ENCODE peak calls at places on chromosomes 16 and 17, in seven cellular contexts. A is heart right ventricle; B is tibial artery; P is H1; X is CD8-positive, alpha-beta memory T cell; J is uterus; O is GM23248. Y is an unnamed sample. For H3K4me1 and H3K9me3, the result is how much of the 10 kb centered on the place peaks cover.

GRCh38 chr16:67995423-67995822 is 3.9 kb downstream of the DPEP2 start:
- DNase-seq in A (no peak), B (no peak), P (no peak), X (no peak), J (no peak), O (no peak), Y (no peak)

GRCh38 chr17:50621562-50621961 is 13.1 kb upstream of the ABCC3 start:
- DNase-seq in A (no peak), B (no peak), P (no peak), X (no peak), J (no peak), O (no peak), Y (no peak)

GRCh38 chr16:57689772-57690558 is 4.6 kb upstream of the DRC7 start:
- DNase-seq in A (no peak), B (no peak), P (no peak), X (peak), J (no peak), O (no peak), Y (peak)

GRCh38 chr17:4393806-4394205 is 27.3 kb upstream of the UBE2G1 start:
- DNase-seq in A (no peak), B (no peak), P (no peak), X (no peak), J (no peak), O (no peak), Y (no peak)

GRCh38 chr17:79811036-79811887 is 14.4 kb upstream of the CBX8 start:
- DNase-seq in A (no peak), B (no peak), P (no peak), X (no peak), J (no peak), O (peak), Y (no peak)

GRCh38 chr17:28925912-28926365 is 23.1 kb upstream of the DHRS13 start:
- DNase-seq in A (no peak), B (no peak), P (no peak), X (peak), J (no peak), O (peak), Y (peak)

GRCh38 chr16:12874135-12874534 is 27.3 kb upstream of the SHISA9 start:
- DNase-seq in A (no peak), B (no peak), P (no peak), X (no peak), J (no peak), O (peak), Y (no peak)

GRCh38 chr17:13230908-13231307 is 213.1 kb upstream of the ELAC2 start:
- DNase-seq in A (no peak), B (no peak), P (no peak), X (no peak), J (no peak), O (no peak), Y (no peak)

GRCh38 chr17:2122641-2123302 is 67.9 kb downstream of the HIC1 start:
- DNase-seq in A (peak), B (peak), P (no peak), X (no peak), J (peak), O (peak), Y (no peak)

GRCh38 chr17:43532581-43532980 is 13.6 kb downstream of the ETV4 start:
- DNase-seq in A (no peak), B (no peak), P (no peak), X (no peak), J (no peak), O (no peak), Y (no peak)

GRCh38 chr17:38868095-38868967 is 1.5 kb upstream of the LASP1 start:
- DNase-seq in A (peak), B (peak), P (no peak), X (no peak), J (peak), O (peak), Y (no peak)

GRCh38 chr17:9898812-9899211 is 6.3 kb downstream of the RCVRN start:
- DNase-seq in A (no peak), B (no peak), P (no peak), X (no peak), J (no peak), O (no peak), Y (no peak)

GRCh38 chr16:56912746-56913703 is 18.9 kb upstream of the HERPUD1 start:
- DNase-seq in A (no peak), B (no peak), P (no peak), X (no peak), J (no peak), O (peak), Y (no peak)

GRCh38 chr17:62705116-62705515 is 77.6 kb downstream of the MRC2 start:
- DNase-seq in A (no peak), B (no peak), P (no peak), X (no peak), J (no peak), O (no peak), Y (no peak)

GRCh38 chr17:410674-411401 is 58.2 kb upstream of the RPH3AL start:
- DNase-seq in A (no peak), B (no peak), P (no peak), X (peak), J (peak), O (peak), Y (peak)

GRCh38 chr17:5580367-5580766 is 3.9 kb downstream of the NLRP1 start:
- DNase-seq in A (no peak), B (no peak), P (no peak), X (no peak), J (no peak), O (peak), Y (no peak)

GRCh38 chr17:2885751-2886150 is 89.5 kb downstream of the RAP1GAP2 start:
- DNase-seq in A (no peak), B (no peak), P (no peak), X (no peak), J (no peak), O (no peak), Y (no peak)

GRCh38 chr16:73191111-73192046 is 143.5 kb upstream of the ZFHX3 start:
- DNase-seq in A (no peak), B (no peak), P (no peak), X (no peak), J (no peak), O (no peak), Y (no peak)

GRCh38 chr17:246226-246625 is 64.8 kb upstream of the DOC2B start:
- DNase-seq in A (no peak), B (peak), P (no peak), X (no peak), J (no peak), O (no peak), Y (no peak)

GRCh38 chr17:56779898-56780777 is 53.6 kb downstream of the C17orf67 start:
- DNase-seq in A (peak), B (peak), P (peak), X (peak), J (peak), O (peak), Y (peak)

GRCh38 chr16:89693931-89694783 is 7.3 kb downstream of the SPATA2L start:
- DNase-seq in A (no peak), B (no peak), P (no peak), X (no peak), J (no peak), O (no peak), Y (no peak)

GRCh38 chr17:15398291-15398690 is 56.9 kb upstream of the TEKT3 start:
- DNase-seq in A (no peak), B (no peak), P (no peak), X (no peak), J (no peak), O (peak), Y (no peak)

GRCh38 chr16:2985457-2985856 is 5.2 kb upstream of the PKMYT1 start:
- DNase-seq in A (peak), B (no peak), P (no peak), X (no peak), J (no peak), O (no peak), Y (no peak)

DNA sequence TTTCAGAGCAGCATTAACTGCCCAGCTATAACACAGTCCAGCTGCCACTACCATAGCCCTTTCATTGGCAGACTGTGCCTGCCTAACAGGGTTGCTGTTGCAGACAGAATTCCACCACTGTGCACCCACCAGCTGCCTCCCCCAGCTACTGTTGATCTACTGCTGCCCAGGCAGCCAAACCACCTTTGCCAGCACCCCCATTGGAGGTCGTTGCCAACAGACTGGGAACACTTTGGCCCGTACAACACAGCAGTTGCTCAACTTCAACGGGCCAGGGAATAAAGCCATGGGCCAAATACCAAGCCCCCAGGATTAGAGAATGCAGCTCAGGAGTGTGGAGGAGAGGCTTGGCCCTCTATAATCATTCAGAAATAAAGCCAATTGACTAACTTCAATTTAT is 473.6 kb downstream of the CDH11 start:
- DNase-seq in A (no peak), B (no peak), P (no peak), X (no peak), J (no peak), O (no peak), Y (no peak)
- H3K4me1 ChIP-seq in A (under half), B (under half), P (under half), X (under half), J (under half), O (under half), Y (under half)

GRCh38 chr17:82748756-82749155 is 3.1 kb upstream of the TBCD start:
- DNase-seq in A (no peak), B (no peak), P (no peak), X (no peak), J (no peak), O (no peak), Y (no peak)
- H3K9me3 ChIP-seq in A (under half), B (under half), P (under half), X (under half), J (under half), O (under half), Y (under half)

DNA sequence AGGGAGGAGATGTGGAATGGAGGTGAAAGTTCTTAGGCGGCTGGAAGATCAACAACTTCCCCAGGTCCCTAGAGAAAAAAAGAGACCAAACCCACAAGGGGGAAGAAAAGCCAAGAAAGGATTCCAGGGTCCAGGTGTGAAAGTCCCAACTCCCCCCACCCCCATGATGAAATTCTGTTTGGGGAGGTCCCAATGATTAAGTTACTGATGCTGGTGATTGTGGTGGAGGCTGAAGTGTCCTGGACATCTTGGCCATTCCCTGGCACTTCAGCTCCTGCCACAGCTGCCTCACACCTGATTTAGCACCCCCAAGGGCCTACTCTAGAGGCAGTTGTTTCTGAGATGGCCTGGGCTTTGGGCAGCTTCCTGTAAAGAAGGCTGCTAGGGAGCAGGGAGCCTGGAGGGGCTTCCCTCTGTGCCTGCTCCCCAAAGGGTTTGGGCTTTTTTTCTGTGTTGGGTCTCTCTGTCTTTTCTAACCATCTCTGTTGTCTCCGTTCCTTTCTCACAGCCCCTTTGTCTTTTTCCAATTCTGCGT is 13.1 kb downstream of the HOXB4 start:
- DNase-seq in A (no peak), B (no peak), P (no peak), X (no peak), J (no peak), O (no peak), Y (no peak)
- H3K4me1 ChIP-seq in A (under half), B (under half), P (under half), X (under half), J (under half), O (under half), Y (under half)

DNA sequence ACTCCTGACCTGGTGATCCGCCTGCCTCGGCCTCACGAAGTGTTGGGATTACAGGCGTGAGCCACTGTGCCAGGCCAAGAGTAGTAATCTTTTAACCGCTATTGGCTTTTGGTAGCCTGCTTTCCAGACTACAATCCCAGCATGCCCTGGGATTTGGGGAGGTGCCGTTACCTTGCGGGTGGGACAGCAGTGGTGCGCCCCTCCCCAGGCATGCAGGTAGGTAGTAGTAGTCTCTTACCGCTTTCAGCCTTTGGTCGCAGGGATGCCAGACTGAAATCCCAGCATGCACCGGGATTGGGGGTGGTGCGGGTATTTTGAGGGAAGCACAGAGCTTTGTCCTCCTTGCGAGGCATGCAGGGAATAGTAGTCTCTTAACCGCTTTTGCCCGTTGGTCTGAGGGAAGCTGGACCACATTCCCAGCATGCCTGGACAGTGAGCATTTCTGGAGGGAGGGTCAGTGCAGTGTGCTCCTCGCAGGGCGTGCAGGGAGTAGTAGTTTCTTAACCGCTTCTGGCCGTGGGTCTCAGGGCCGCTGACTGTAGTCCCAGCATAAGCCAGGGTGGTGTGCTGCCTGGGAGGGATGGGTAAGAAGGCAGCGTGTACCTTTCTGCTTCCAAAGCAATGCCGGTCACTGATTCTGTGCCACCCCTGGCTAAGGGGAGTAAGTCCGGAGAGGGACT is 1686.8 kb downstream of the TP53TG3F start:
- DNase-seq in A (no peak), B (no peak), P (no peak), X (no peak), J (no peak), O (no peak), Y (no peak)
- H3K9me3 ChIP-seq in A (under half), B (under half), P (half or more), X (under half), J (under half), O (under half), Y (under half)

GRCh38 chr17:64641499-64641898 is 20.6 kb downstream of the SMURF2 start:
- DNase-seq in A (no peak), B (no peak), P (no peak), X (no peak), J (no peak), O (peak), Y (no peak)

GRCh38 chr17:64635647-64636305 is 26.3 kb downstream of the SMURF2 start:
- DNase-seq in A (no peak), B (no peak), P (no peak), X (no peak), J (no peak), O (peak), Y (no peak)

GRCh38 chr17:64634217-64634616 is 27.9 kb downstream of the SMURF2 start:
- DNase-seq in A (no peak), B (no peak), P (no peak), X (no peak), J (no peak), O (no peak), Y (no peak)

DNA sequence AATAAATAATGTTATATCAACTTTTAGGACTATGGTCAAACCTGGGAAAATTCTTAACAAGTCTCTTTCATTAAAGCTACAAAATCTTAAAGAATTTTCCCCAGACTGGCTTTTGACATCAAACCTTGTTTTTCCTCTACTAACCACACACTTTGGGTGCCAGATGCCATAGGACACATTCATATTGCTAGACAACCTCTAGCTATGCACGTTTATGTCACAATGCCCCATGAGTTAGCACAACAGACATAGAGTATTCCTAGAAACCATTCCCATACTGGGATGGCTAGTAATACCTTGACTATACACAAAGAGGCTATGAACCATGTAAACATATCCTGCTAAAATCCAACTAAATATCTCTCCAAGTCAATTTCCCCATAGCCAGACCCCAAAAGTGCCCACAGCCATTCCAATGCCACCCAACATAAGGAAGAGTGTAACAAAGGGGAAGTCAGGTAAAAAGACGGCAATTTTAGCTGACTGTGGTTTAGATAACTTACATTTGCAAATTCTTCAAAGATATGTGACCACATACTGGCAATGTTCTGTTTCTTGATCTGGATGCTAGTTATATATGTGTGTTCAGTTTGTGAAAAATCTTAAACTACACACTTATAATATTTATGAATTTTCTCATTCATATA is 23.4 kb downstream of the SMURF2 start:
- DNase-seq in A (no peak), B (no peak), P (no peak), X (no peak), J (no peak), O (peak), Y (no peak)
- H3K4me1 ChIP-seq in A (under half), B (under half), P (under half), X (under half), J (under half), O (half or more), Y (under half)

DNA sequence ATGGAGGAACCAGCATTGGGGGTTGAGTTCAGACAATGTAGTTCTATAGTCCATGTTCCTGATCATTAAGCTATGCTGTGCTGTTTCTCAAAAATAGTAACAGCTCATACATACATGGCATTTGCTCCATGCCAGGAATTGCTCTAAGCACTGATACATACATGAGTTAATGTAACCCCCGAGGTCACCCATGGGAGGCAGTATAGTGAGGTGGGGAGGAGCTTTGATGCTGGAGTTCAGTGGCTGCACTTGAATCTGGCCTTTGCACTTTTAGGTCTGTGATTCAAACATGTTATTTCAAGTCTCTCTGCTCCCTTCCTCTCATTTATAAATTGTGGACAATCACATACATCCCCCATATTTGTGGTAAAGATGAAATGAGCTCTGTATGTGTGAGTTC is 223.1 kb upstream of the WSB1 start:
- DNase-seq in A (no peak), B (no peak), P (no peak), X (no peak), J (no peak), O (no peak), Y (no peak)
- H3K9me3 ChIP-seq in A (under half), B (under half), P (half or more), X (under half), J (under half), O (under half), Y (under half)

GRCh38 chr17:78715000-78715771 is 66.9 kb downstream of the CYTH1 start:
- DNase-seq in A (no peak), B (no peak), P (no peak), X (no peak), J (no peak), O (peak), Y (no peak)
- H3K4me1 ChIP-seq in A (under half), B (under half), P (under half), X (half or more), J (under half), O (under half), Y (half or more)

DNA sequence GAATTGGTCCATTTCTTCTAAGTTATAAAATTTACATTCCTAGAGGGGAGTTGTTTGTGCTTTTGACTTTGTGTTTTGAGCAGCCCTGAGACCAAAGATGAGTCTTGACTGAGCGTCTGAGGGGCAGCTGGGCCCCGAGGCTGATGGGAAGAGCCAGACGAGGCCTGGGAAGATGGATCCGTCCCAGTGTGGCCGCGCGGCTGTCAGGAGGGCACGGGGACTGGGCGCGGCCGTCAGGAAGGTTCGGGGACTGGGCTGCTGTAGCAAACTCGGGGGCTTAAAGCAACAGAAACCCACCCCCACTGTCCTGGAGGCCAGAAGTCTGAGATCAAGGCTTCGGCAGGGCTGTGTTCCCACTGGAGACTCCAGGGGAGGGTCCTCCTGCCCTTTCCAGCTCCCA is 38.2 kb upstream of the GNG13 start:
- DNase-seq in A (no peak), B (no peak), P (no peak), X (no peak), J (no peak), O (no peak), Y (no peak)
- H3K9me3 ChIP-seq in A (under half), B (under half), P (under half), X (under half), J (under half), O (under half), Y (under half)